ENCODE peak calls at places on chromosomes 2 and 18, in seven cellular contexts. F, K, V, R, O, N and E are unnamed samples.

GRCh38 chr2:109335586-109336266 is 206.7 kb downstream of the SH3RF3 start:
- DNase-seq in F (peak), K (no peak), V (no peak), R (no peak), O (peak), N (peak), E (no peak)

GRCh38 chr2:237122214-237122666 is 36.6 kb downstream of the COPS8 start:
- DNase-seq in F (peak), K (peak), V (peak), R (no peak), O (peak), N (peak), E (peak)

GRCh38 chr2:95050385-95051300 is 25.1 kb downstream of the MAL start:
- DNase-seq in F (no peak), K (no peak), V (peak), R (no peak), O (no peak), N (no peak), E (no peak)

GRCh38 chr18:21686282-21687105 is 18.1 kb downstream of the ABHD3 start:
- DNase-seq in F (no peak), K (no peak), V (peak), R (no peak), O (no peak), N (peak), E (no peak)

GRCh38 chr18:48336332-48336731 is 72.9 kb downstream of the ZBTB7C start:
- DNase-seq in F (peak), K (no peak), V (no peak), R (no peak), O (no peak), N (peak), E (no peak)

GRCh38 chr2:10170256-10170655 is 47.7 kb downstream of the RRM2 start:
- DNase-seq in F (peak), K (no peak), V (no peak), R (no peak), O (peak), N (peak), E (no peak)

GRCh38 chr2:100903534-100904258 is 83.8 kb downstream of the NPAS2 start:
- DNase-seq in F (peak), K (peak), V (peak), R (no peak), O (peak), N (peak), E (no peak)

GRCh38 chr2:219352448-219353023 is 20.0 kb upstream of the RESP18 start:
- DNase-seq in F (peak), K (peak), V (peak), R (peak), O (peak), N (peak), E (peak)

GRCh38 chr2:118858485-118859156 is 11.2 kb upstream of the EN1 start:
- DNase-seq in F (no peak), K (no peak), V (no peak), R (no peak), O (no peak), N (no peak), E (no peak)

GRCh38 chr2:75586971-75587370 is 26.2 kb upstream of the EVA1A start:
- DNase-seq in F (no peak), K (no peak), V (no peak), R (no peak), O (no peak), N (no peak), E (no peak)

GRCh38 chr2:122191331-122191730 is 435.9 kb downstream of the TSN start:
- DNase-seq in F (peak), K (no peak), V (no peak), R (no peak), O (peak), N (peak), E (peak)

GRCh38 chr2:236972491-236973379 is 113.0 kb upstream of the COPS8 start:
- DNase-seq in F (peak), K (peak), V (peak), R (no peak), O (peak), N (peak), E (no peak)

GRCh38 chr2:183950673-183951072 is 647.7 kb upstream of the ZNF804A start:
- DNase-seq in F (no peak), K (no peak), V (no peak), R (no peak), O (peak), N (no peak), E (no peak)

GRCh38 chr2:23947350-23947749 is 7.1 kb downstream of the UBXN2A start:
- DNase-seq in F (no peak), K (no peak), V (no peak), R (no peak), O (no peak), N (no peak), E (no peak)

GRCh38 chr2:240816584-240817495 is 3.2 kb downstream of the KIF1A start:
- DNase-seq in F (no peak), K (no peak), V (no peak), R (no peak), O (no peak), N (no peak), E (no peak)

GRCh38 chr2:118431188-118431562 is 342.9 kb downstream of the INSIG2 start:
- DNase-seq in F (peak), K (no peak), V (no peak), R (no peak), O (peak), N (peak), E (no peak)

GRCh38 chr2:164213916-164214315 is 407.4 kb downstream of the GRB14 start:
- DNase-seq in F (no peak), K (no peak), V (no peak), R (no peak), O (no peak), N (no peak), E (no peak)

GRCh38 chr2:234374671-234375245 is 122.1 kb downstream of the ARL4C start:
- DNase-seq in F (no peak), K (no peak), V (no peak), R (no peak), O (no peak), N (no peak), E (no peak)

GRCh38 chr2:208373460-208374089 is 33.0 kb upstream of the PTH2R start:
- DNase-seq in F (peak), K (no peak), V (no peak), R (peak), O (peak), N (peak), E (peak)

GRCh38 chr18:32258148-32258547 is 68.3 kb downstream of the MEP1B start:
- DNase-seq in F (no peak), K (no peak), V (no peak), R (no peak), O (no peak), N (no peak), E (no peak)

GRCh38 chr2:168136392-168136977 is 110.9 kb downstream of the STK39 start:
- DNase-seq in F (peak), K (no peak), V (no peak), R (no peak), O (peak), N (peak), E (peak)

GRCh38 chr2:109164739-109165221 is 35.8 kb downstream of the SH3RF3 start:
- DNase-seq in F (peak), K (peak), V (no peak), R (no peak), O (peak), N (no peak), E (no peak)

GRCh38 chr2:195657634-195658540 is 861 bp downstream of the SLC39A10 start:
- DNase-seq in F (peak), K (peak), V (peak), R (peak), O (peak), N (peak), E (peak)

GRCh38 chr2:239264838-239265651 is 135.8 kb downstream of the HDAC4 start:
- DNase-seq in F (peak), K (no peak), V (peak), R (peak), O (peak), N (peak), E (peak)

GRCh38 chr2:206955253-206955652 is 15.9 kb downstream of the CPO start:
- DNase-seq in F (no peak), K (no peak), V (no peak), R (no peak), O (no peak), N (no peak), E (no peak)

GRCh38 chr2:237615631-237616249 is 11.6 kb upstream of the LRRFIP1 start:
- DNase-seq in F (no peak), K (no peak), V (no peak), R (no peak), O (no peak), N (no peak), E (no peak)

GRCh38 chr2:124081154-124081771 is 56.2 kb downstream of the CNTNAP5 start:
- DNase-seq in F (peak), K (no peak), V (peak), R (no peak), O (peak), N (no peak), E (no peak)

GRCh38 chr2:69428981-69429380 is 8.3 kb downstream of the NFU1 start:
- DNase-seq in F (no peak), K (no peak), V (no peak), R (no peak), O (no peak), N (no peak), E (no peak)

GRCh38 chr2:209334188-209335017 is 89.4 kb upstream of the MAP2 start:
- DNase-seq in F (peak), K (peak), V (peak), R (peak), O (peak), N (peak), E (peak)

GRCh38 chr2:218980800-218981389 is 4.1 kb downstream of the FEV start:
- DNase-seq in F (no peak), K (no peak), V (no peak), R (no peak), O (no peak), N (no peak), E (no peak)

GRCh38 chr2:86023366-86023712 is 82.3 kb downstream of the POLR1A start:
- DNase-seq in F (no peak), K (no peak), V (no peak), R (no peak), O (no peak), N (no peak), E (peak)

GRCh38 chr2:10076988-10077527 is 3.2 kb downstream of the CYS1 start:
- DNase-seq in F (no peak), K (no peak), V (no peak), R (no peak), O (no peak), N (no peak), E (no peak)

GRCh38 chr2:100105678-100106054 is 36.7 kb downstream of the AFF3 start:
- DNase-seq in F (no peak), K (no peak), V (no peak), R (no peak), O (no peak), N (no peak), E (no peak)

GRCh38 chr2:71082402-71083252 is 14.2 kb downstream of the NAGK start:
- DNase-seq in F (no peak), K (no peak), V (no peak), R (no peak), O (no peak), N (no peak), E (no peak)

GRCh38 chr2:241859436-241860183 is 916 bp upstream of the PDCD1 start:
- DNase-seq in F (peak), K (no peak), V (no peak), R (no peak), O (no peak), N (peak), E (no peak)
- TF ChIP-seq CTCF in F (peak), K (no peak), V (no peak), R (no peak), O (peak), N (no peak), E (peak)

DNA sequence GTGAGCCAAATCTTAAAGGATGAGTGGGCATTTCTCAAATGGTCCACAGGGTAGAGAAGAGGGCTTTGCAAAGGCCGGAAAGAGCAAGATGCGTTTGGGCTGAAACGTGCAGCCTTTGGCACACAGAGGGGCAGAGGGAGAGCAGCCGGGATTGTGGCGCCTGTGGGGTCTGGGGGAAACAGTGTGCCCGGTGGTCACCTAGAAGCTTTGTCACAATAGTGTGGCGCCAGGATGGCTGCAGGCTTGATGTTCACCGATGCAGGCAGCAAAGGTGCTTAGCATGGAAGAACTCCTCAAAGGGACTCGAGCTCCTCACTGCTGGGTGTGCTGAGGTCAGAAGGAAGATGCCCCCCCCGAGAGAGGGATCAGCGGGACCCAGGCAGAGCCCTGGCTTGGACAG is 23.8 kb downstream of the TPO start:
- DNase-seq in F (no peak), K (no peak), V (no peak), R (no peak), O (no peak), N (no peak), E (no peak)
- TF ChIP-seq CTCF in F (no peak), K (no peak), V (no peak), R (no peak), O (no peak), N (no peak), E (no peak)

GRCh38 chr2:224175538-224175937 is 136.5 kb upstream of the SERPINE2 start:
- DNase-seq in F (no peak), K (no peak), V (no peak), R (no peak), O (no peak), N (no peak), E (no peak)
- TF ChIP-seq CTCF in F (no peak), K (no peak), V (no peak), R (no peak), O (no peak), N (no peak), E (no peak)

GRCh38 chr2:139196754-139197153 is 416.6 kb upstream of the NXPH2 start:
- DNase-seq in F (no peak), K (no peak), V (no peak), R (no peak), O (no peak), N (no peak), E (no peak)
- TF ChIP-seq CTCF in F (no peak), K (no peak), V (no peak), R (no peak), O (no peak), N (no peak), E (no peak)

DNA sequence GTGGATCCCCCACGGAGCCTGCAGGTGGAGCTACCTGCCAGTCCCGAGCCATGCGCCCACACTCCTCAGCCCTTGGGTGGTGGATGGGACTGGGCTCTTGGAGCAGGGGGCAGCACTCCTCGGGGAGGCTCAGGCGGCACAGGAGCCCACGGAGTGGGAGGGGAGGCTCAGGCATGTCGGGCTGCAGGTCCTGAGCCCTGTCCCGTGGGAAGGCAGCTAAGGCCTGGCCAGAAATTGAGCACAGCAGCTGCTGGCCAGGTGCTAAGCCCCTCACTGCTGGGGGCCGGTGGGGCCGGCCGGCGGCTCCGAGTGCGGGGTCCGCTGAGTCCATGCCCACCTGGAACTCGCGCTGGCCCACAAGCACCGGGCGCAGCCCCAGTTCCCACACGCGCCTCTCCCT is 91.7 kb upstream of the ACVR1 start:
- DNase-seq in F (no peak), K (no peak), V (no peak), R (no peak), O (no peak), N (no peak), E (no peak)
- TF ChIP-seq CTCF in F (no peak), K (no peak), V (no peak), R (no peak), O (no peak), N (no peak), E (no peak)